ENCODE peak calls at places on chromosomes 12 and 14, in ten cellular contexts. S, L, Y, E, J, Z, I, N, F and M are unnamed samples.

GRCh38 chr12:107320031-107320928 is 226.9 kb upstream of the CRY1 start:
- DNase-seq in S (no peak), L (peak), Y (peak), E (peak), J (peak), Z (no peak), I (peak), N (peak), F (peak), M (no peak)

GRCh38 chr12:53872367-53872766 is 66.3 kb upstream of the HOXC13 start:
- DNase-seq in S (no peak), L (no peak), Y (no peak), E (no peak), J (no peak), Z (no peak), I (no peak), N (no peak), F (no peak), M (no peak)

GRCh38 chr14:91155626-91156089 is 41.8 kb downstream of the DGLUCY start:
- DNase-seq in S (no peak), L (no peak), Y (no peak), E (no peak), J (no peak), Z (no peak), I (no peak), N (no peak), F (no peak), M (no peak)

GRCh38 chr12:119115296-119115905 is 63.3 kb upstream of the HSPB8 start:
- DNase-seq in S (no peak), L (no peak), Y (peak), E (no peak), J (no peak), Z (no peak), I (no peak), N (no peak), F (no peak), M (no peak)

GRCh38 chr14:23327947-23328744 is 6.9 kb downstream of the PABPN1 start:
- DNase-seq in S (peak), L (peak), Y (peak), E (peak), J (no peak), Z (peak), I (peak), N (no peak), F (no peak), M (peak)

GRCh38 chr14:50763386-50764007 is 67.5 kb downstream of the NIN start:
- DNase-seq in S (no peak), L (no peak), Y (peak), E (no peak), J (no peak), Z (no peak), I (peak), N (no peak), F (no peak), M (no peak)

GRCh38 chr14:73237219-73237785 is at the start of gene PAPLN:
- DNase-seq in S (peak), L (no peak), Y (peak), E (no peak), J (no peak), Z (peak), I (peak), N (peak), F (no peak), M (no peak)

GRCh38 chr12:24562761-24563392 is 386.0 kb downstream of the BCAT1 start:
- DNase-seq in S (peak), L (peak), Y (peak), E (peak), J (peak), Z (peak), I (no peak), N (peak), F (peak), M (no peak)

GRCh38 chr14:50018236-50019210 is 97.8 kb downstream of the VCPKMT start:
- DNase-seq in S (no peak), L (no peak), Y (peak), E (no peak), J (no peak), Z (peak), I (no peak), N (no peak), F (no peak), M (no peak)

GRCh38 chr14:63362305-63362914 is 43.7 kb upstream of the GPHB5 start:
- DNase-seq in S (no peak), L (no peak), Y (no peak), E (no peak), J (no peak), Z (no peak), I (no peak), N (no peak), F (no peak), M (no peak)

GRCh38 chr12:131618303-131618658 is 92.6 kb upstream of the SFSWAP start:
- DNase-seq in S (no peak), L (peak), Y (peak), E (no peak), J (no peak), Z (no peak), I (no peak), N (no peak), F (no peak), M (no peak)

GRCh38 chr14:32012062-32012461 is 65.0 kb upstream of the ARHGAP5 start:
- DNase-seq in S (no peak), L (no peak), Y (no peak), E (no peak), J (no peak), Z (no peak), I (no peak), N (no peak), F (no peak), M (no peak)

GRCh38 chr12:93163260-93164036 is 214.3 kb upstream of the NUDT4 start:
- DNase-seq in S (no peak), L (no peak), Y (no peak), E (no peak), J (no peak), Z (no peak), I (no peak), N (no peak), F (no peak), M (no peak)

GRCh38 chr14:64736271-64737131 is 32.3 kb downstream of the PLEKHG3 start:
- DNase-seq in S (peak), L (peak), Y (no peak), E (peak), J (peak), Z (peak), I (peak), N (peak), F (peak), M (no peak)

GRCh38 chr12:54592316-54592715 is 3.9 kb upstream of the PPP1R1A start:
- DNase-seq in S (no peak), L (no peak), Y (no peak), E (no peak), J (no peak), Z (no peak), I (no peak), N (no peak), F (no peak), M (no peak)

GRCh38 chr12:75560167-75560566 is 48.8 kb upstream of the KRR1 start:
- DNase-seq in S (no peak), L (no peak), Y (peak), E (no peak), J (no peak), Z (no peak), I (no peak), N (no peak), F (no peak), M (no peak)

GRCh38 chr14:69535230-69535848 is 39.3 kb downstream of the CCDC177 start:
- DNase-seq in S (no peak), L (no peak), Y (peak), E (no peak), J (no peak), Z (peak), I (no peak), N (no peak), F (no peak), M (peak)

GRCh38 chr14:24411468-24412454 is 13.0 kb downstream of the NYNRIN start:
- DNase-seq in S (no peak), L (no peak), Y (peak), E (no peak), J (no peak), Z (no peak), I (no peak), N (no peak), F (no peak), M (no peak)

GRCh38 chr14:105529506-105530445 is 3.4 kb downstream of the TMEM121 start:
- DNase-seq in S (peak), L (peak), Y (no peak), E (no peak), J (no peak), Z (no peak), I (peak), N (peak), F (no peak), M (no peak)
- H3K27ac ChIP-seq in S (no peak), L (no peak), Y (no peak), E (no peak), J (peak), Z (no peak), I (no peak), N (no peak), F (no peak), M (no peak)

GRCh38 chr12:1421091-1421902 is 173.1 kb downstream of the FBXL14 start:
- DNase-seq in S (no peak), L (no peak), Y (no peak), E (no peak), J (no peak), Z (no peak), I (no peak), N (no peak), F (no peak), M (no peak)

GRCh38 chr12:1425396-1425729 is 169.0 kb downstream of the FBXL14 start:
- DNase-seq in S (no peak), L (no peak), Y (no peak), E (no peak), J (no peak), Z (no peak), I (no peak), N (no peak), F (no peak), M (no peak)

GRCh38 chr12:1419849-1420371 is 174.5 kb downstream of the FBXL14 start:
- DNase-seq in S (no peak), L (no peak), Y (no peak), E (no peak), J (no peak), Z (no peak), I (no peak), N (no peak), F (no peak), M (no peak)

GRCh38 chr12:1422604-1423315 is 171.6 kb downstream of the FBXL14 start:
- DNase-seq in S (no peak), L (no peak), Y (no peak), E (no peak), J (no peak), Z (no peak), I (no peak), N (no peak), F (no peak), M (no peak)

DNA sequence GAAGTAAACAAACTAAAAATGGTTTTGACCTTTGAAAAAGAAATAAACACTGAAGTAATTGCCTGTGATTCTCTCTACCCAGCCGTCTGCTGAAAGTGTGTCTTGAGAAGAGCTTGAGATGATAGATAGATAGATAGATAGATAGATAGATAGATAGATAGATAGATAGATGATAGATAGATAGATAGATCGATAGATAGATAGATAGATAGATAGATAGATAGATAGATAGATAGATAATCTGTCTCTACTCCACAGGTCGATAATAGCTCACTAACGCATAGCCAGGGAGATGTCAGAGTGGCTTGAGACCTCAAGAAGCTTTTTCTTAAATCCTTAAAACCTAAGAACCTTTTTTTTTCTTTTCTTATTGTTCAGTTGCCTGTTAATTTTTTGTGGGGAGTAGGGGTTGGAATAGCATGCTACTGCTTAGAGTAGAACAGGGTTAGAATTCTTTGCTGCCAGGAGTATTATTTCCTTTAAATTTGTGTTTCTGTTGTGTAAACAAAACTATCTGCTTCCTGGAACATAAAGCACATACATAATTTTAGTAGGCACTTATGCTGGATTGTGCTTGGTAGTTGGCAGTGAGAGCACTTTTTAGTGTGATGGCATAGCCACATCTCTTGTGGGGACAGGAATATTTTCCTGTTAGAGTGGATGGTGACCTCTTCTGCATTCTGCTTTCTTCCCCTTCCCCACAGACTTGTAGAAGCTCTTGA is 169.5 kb downstream of the FBXL14 start:
- DNase-seq in S (no peak), L (no peak), Y (no peak), E (no peak), J (no peak), Z (no peak), I (no peak), N (no peak), F (no peak), M (no peak)
- TF ChIP-seq CTCF in S (no peak), L (no peak), Y (no peak), E (no peak), J (no peak), Z (no peak), I (no peak), N (no peak), F (no peak), M (no peak)

GRCh38 chr12:12456637-12457036 is 99.8 kb downstream of the BORCS5 start:
- DNase-seq in S (no peak), L (no peak), Y (no peak), E (no peak), J (no peak), Z (no peak), I (no peak), N (no peak), F (no peak), M (no peak)
- H3K4me3 ChIP-seq in S (no peak), L (no peak), Y (no peak), E (no peak), J (no peak), Z (no peak), I (no peak), N (no peak), F (no peak), M (peak)

DNA sequence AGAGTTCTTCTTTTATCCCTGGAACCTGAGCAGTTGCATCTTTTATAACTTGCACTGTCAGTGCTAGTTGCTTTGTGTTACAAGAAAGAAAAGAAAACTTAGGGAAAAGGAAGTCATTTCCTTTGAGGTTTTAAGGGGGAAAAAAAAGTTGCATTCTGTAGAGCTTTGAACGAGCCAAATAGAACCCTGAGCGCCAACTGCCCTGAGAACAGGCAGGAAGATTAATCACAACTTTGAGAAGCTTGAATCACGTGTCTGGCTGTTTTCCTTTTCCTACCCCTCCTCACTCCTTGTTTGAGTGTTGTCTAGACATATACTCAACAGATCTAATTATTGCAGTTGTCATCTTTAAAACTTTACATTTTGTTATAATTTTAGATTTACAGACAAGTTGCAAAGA is 12.5 kb downstream of the PCNX1 start:
- DNase-seq in S (no peak), L (no peak), Y (no peak), E (no peak), J (no peak), Z (no peak), I (no peak), N (no peak), F (no peak), M (no peak)
- H3K27ac ChIP-seq in S (no peak), L (no peak), Y (no peak), E (peak), J (no peak), Z (no peak), I (no peak), N (no peak), F (no peak), M (no peak)

DNA sequence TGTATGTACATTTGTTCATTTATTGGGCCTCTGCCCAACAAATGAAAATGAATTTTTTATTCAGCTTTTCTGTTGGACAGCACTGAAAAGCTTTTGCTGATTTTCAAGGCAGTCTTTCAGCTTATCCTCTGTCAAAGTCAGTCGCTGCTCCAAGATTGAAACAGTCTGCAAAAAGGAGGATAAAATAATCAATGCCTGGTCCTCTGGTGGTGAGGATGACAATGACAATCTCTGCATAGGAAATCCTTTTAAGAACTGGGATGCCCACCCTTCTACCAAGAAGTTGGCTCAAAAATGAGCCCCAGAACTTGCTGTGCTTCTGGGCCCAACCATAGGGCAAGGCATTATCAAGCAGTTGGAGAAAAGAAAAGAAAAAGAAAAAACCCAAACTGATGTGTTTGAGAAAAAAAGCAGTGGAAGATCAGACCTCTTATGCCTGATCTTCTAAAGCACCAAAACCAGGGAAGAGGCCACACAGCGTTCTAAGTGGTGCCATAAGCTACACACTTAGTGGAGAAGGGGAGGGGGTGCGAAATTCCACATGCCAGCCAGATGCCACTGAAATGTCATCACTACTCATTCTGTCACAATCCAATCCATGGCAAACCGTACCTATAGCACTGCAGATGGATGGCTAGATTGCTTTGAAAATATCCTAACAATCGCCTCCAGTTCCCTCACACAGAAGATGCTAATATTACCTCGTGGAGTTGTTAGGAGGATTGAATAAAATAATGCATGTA is 69.0 kb upstream of the DUSP6 start:
- DNase-seq in S (no peak), L (no peak), Y (no peak), E (no peak), J (no peak), Z (no peak), I (no peak), N (no peak), F (no peak), M (no peak)
- TF ChIP-seq CTCF in S (no peak), L (no peak), Y (no peak), E (peak), J (no peak), Z (peak), I (no peak), N (no peak), F (peak), M (no peak)

GRCh38 chr14:59869381-59870255 is 958 bp downstream of the RTN1 start:
- DNase-seq in S (no peak), L (no peak), Y (no peak), E (no peak), J (no peak), Z (no peak), I (no peak), N (peak), F (no peak), M (peak)
- H3K4me3 ChIP-seq in S (no peak), L (peak), Y (peak), E (peak), J (peak), Z (peak), I (peak), N (peak), F (peak), M (peak)

DNA sequence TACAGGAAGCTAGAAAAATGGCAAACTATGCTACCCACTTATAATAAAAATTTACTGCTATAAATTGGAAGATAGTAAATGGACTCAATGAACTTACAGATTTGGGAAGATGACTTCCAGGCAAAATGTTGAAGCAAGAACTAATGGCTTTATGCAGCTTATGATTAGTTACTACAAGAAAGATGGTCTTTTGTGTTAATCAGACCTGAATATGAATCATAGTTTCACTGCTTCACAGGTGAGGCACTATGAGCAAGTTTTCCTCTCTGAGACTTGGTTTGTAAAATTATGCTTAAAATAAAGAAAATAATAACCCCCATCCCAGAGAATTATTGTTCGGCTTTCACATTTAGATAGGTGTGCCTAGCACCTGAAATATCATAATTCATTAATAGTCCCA is 19.8 kb upstream of the DCN start:
- DNase-seq in S (no peak), L (no peak), Y (no peak), E (no peak), J (no peak), Z (no peak), I (no peak), N (no peak), F (no peak), M (no peak)
- H3K27ac ChIP-seq in S (no peak), L (no peak), Y (no peak), E (no peak), J (no peak), Z (no peak), I (no peak), N (no peak), F (no peak), M (no peak)

GRCh38 chr14:41606249-41607118 is at the start of gene LRFN5:
- DNase-seq in S (peak), L (peak), Y (no peak), E (peak), J (peak), Z (no peak), I (peak), N (peak), F (peak), M (peak)
- TF ChIP-seq CTCF in S (no peak), L (no peak), Y (no peak), E (no peak), J (no peak), Z (no peak), I (no peak), N (no peak), F (no peak), M (no peak)

GRCh38 chr12:5374691-5375090 is 57.2 kb upstream of the NTF3 start:
- DNase-seq in S (no peak), L (no peak), Y (no peak), E (no peak), J (no peak), Z (no peak), I (no peak), N (no peak), F (no peak), M (no peak)
- H3K4me3 ChIP-seq in S (no peak), L (no peak), Y (no peak), E (no peak), J (no peak), Z (no peak), I (no peak), N (no peak), F (no peak), M (no peak)